ENCODE peak calls at places on chromosome 6, in seven cellular contexts. S, U, T, X, F, B and H are unnamed samples.

GRCh38 chr6:154605207-154605877 is 94.9 kb upstream of the CNKSR3 start:
- DNase-seq in S (no peak), U (no peak), T (no peak), X (no peak), F (no peak), B (no peak), H (no peak)

GRCh38 chr6:148502083-148502772 is 159.6 kb downstream of the SASH1 start:
- DNase-seq in S (no peak), U (peak; percentile 46), T (no peak), X (no peak), F (peak; percentile 59), B (no peak), H (no peak)

GRCh38 chr6:72554761-72555221 is 67.1 kb upstream of the KCNQ5 start:
- DNase-seq in S (no peak), U (no peak), T (no peak), X (no peak), F (no peak), B (no peak), H (no peak)

GRCh38 chr6:55456016-55456415 is 123.0 kb downstream of the HMGCLL1 start:
- DNase-seq in S (no peak), U (no peak), T (no peak), X (no peak), F (no peak), B (no peak), H (no peak)

GRCh38 chr6:140025171-140025570 is 650.7 kb upstream of the CITED2 start:
- DNase-seq in S (no peak), U (no peak), T (no peak), X (no peak), F (no peak), B (no peak), H (no peak)

GRCh38 chr6:90263653-90264052 is 33.0 kb downstream of the BACH2 start:
- DNase-seq in S (no peak), U (no peak), T (no peak), X (no peak), F (no peak), B (no peak), H (peak; percentile 28)

GRCh38 chr6:168791916-168792315 is 350.9 kb downstream of the SMOC2 start:
- DNase-seq in S (no peak), U (no peak), T (no peak), X (no peak), F (no peak), B (no peak), H (no peak)

GRCh38 chr6:124076336-124077048 is 272.8 kb downstream of the NKAIN2 start:
- DNase-seq in S (no peak), U (no peak), T (no peak), X (no peak), F (no peak), B (no peak), H (no peak)

GRCh38 chr6:63306446-63306845 is 13.3 kb downstream of the LGSN start:
- DNase-seq in S (no peak), U (no peak), T (no peak), X (no peak), F (no peak), B (no peak), H (no peak)

GRCh38 chr6:46421939-46422338 is 69.3 kb downstream of the RCAN2 start:
- DNase-seq in S (no peak), U (no peak), T (no peak), X (no peak), F (no peak), B (peak; percentile 46), H (no peak)

GRCh38 chr6:38973178-38974057 is 75.2 kb upstream of the GLP1R start:
- DNase-seq in S (no peak), U (no peak), T (peak; percentile 51), X (no peak), F (no peak), B (peak; percentile 77), H (peak; percentile 18)

GRCh38 chr6:55293116-55293515 is 34.2 kb upstream of the GFRAL start:
- DNase-seq in S (no peak), U (no peak), T (no peak), X (no peak), F (no peak), B (peak; percentile 67), H (no peak)

GRCh38 chr6:1580109-1580508 is 29.6 kb upstream of the FOXC1 start:
- DNase-seq in S (no peak), U (no peak), T (no peak), X (no peak), F (no peak), B (no peak), H (no peak)

GRCh38 chr6:37600287-37600916 is 97.3 kb downstream of the MDGA1 start:
- DNase-seq in S (no peak), U (no peak), T (no peak), X (no peak), F (no peak), B (peak; percentile 20), H (no peak)

GRCh38 chr6:96157018-96157565 is 141.3 kb downstream of the FUT9 start:
- DNase-seq in S (no peak), U (no peak), T (no peak), X (no peak), F (no peak), B (no peak), H (no peak)

GRCh38 chr6:26478985-26479278 is 21.2 kb upstream of the BTN1A1 start:
- DNase-seq in S (no peak), U (no peak), T (no peak), X (no peak), F (no peak), B (no peak), H (no peak)

GRCh38 chr6:161257778-161258457 is 15.9 kb downstream of the AGPAT4 start:
- DNase-seq in S (no peak), U (no peak), T (no peak), X (no peak), F (no peak), B (no peak), H (peak; percentile 87)

GRCh38 chr6:47922391-47922790 is 140.6 kb downstream of the OPN5 start:
- DNase-seq in S (no peak), U (no peak), T (no peak), X (no peak), F (no peak), B (peak; percentile 60), H (no peak)

GRCh38 chr6:37536462-37537225 is 37.0 kb upstream of the CCDC167 start:
- DNase-seq in S (no peak), U (no peak), T (no peak), X (no peak), F (no peak), B (peak; percentile 64), H (no peak)

GRCh38 chr6:56686429-56686828 is 43.7 kb upstream of the DST start:
- DNase-seq in S (no peak), U (no peak), T (no peak), X (no peak), F (no peak), B (no peak), H (no peak)

GRCh38 chr6:34531580-34532201 is 24.4 kb downstream of the SPDEF start:
- DNase-seq in S (peak; percentile 52), U (peak; percentile 75), T (no peak), X (peak; percentile 85), F (peak; percentile 76), B (peak; percentile 93), H (no peak)

GRCh38 chr6:151805286-151805840 is 2.1 kb upstream of the ESR1 start:
- DNase-seq in S (no peak), U (peak; percentile 49), T (no peak), X (no peak), F (no peak), B (peak; percentile 6), H (no peak)

GRCh38 chr6:6931047-6932025 is 176.4 kb upstream of the RREB1 start:
- DNase-seq in S (no peak), U (no peak), T (no peak), X (no peak), F (no peak), B (no peak), H (no peak)
- H3K4me3 ChIP-seq in S (no peak overlapping the region), U (no peak overlapping the region), T (no peak overlapping the region), X (no peak overlapping the region), F (no peak overlapping the region), B (no peak overlapping the region), H (no peak overlapping the region)

GRCh38 chr6:130366011-130366963 is at the start of gene TMEM200A:
- DNase-seq in S (no peak), U (peak; percentile 71), T (no peak), X (peak; percentile 26), F (no peak), B (peak; percentile 76), H (no peak)
- TF ChIP-seq CTCF in S (no peak), U (peak; percentile 14), T (no peak), X (no peak), F (no peak), B (peak; percentile 25), H (peak; percentile 40)

DNA sequence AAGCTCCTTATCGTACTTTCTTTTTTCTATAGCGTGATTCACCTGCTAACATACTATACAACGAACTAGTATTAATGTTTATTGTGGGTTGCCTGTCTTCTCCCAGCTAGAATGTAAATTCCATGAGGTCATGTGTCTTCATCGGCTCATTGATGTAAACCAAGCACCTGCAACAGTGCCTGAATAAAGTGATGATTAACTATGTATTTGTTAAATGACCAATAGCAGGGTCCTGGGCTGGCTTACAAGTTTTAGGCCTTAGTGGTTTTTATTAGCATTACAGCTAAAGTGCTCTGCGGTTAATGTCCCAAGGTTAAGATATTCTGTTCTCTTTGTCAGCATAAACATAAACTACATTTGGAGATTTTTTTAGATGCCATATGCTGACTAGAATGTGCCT is 15.1 kb downstream of the PRL start:
- DNase-seq in S (no peak), U (no peak), T (no peak), X (no peak), F (no peak), B (no peak), H (no peak)
- H3K36me3 ChIP-seq in S (no peaks in the 10 kb centered on the region), U (no peaks in the 10 kb centered on the region), T (no peaks in the 10 kb centered on the region), X (no peaks in the 10 kb centered on the region), F (no peaks in the 10 kb centered on the region), B (no peaks in the 10 kb centered on the region), H (no peaks in the 10 kb centered on the region)

GRCh38 chr6:127483399-127484055 is 24.3 kb upstream of the KIAA0408 start:
- DNase-seq in S (no peak), U (no peak), T (no peak), X (no peak), F (no peak), B (peak; percentile 95), H (no peak)
- H3K4me3 ChIP-seq in S (no peak overlapping the region), U (no peak overlapping the region), T (no peak overlapping the region), X (no peak overlapping the region), F (no peak overlapping the region), B (peak overlapping the region; percentile 23), H (no peak overlapping the region)

DNA sequence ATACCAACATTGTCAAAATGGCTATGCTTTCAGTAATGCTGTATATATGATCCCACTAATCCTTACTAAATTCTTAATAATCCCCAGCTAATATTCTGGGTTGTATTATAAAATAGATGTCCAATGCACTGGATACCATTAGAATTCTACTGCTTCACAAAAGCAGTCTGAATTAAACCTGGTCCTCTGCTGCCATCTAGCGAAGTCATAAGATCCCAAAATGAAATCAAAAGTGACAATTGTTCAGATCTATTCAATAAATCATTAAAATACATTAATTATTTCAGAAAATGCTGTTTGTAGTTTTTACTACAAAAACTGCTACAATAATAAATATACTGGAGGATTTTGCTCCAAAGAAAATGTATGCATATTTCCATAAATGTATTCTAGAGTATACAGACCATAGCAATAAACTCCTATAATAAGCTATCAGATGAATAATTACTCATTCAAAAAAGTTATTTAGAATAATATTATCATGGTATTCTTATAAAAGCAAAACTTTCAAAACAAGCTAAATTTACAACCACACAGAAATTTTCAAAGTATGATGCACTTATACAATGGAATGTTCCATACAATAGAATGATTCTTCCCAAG is 92.6 kb downstream of the RNGTT start:
- DNase-seq in S (no peak), U (peak; percentile 33), T (peak; percentile 28), X (no peak), F (no peak), B (peak; percentile 70), H (no peak)
- TF ChIP-seq CTCF in S (peak; percentile 55), U (peak; percentile 57), T (no peak), X (peak; percentile 65), F (peak; percentile 61), B (peak; percentile 69), H (peak; percentile 41)

GRCh38 chr6:7175463-7175862 is 67.7 kb downstream of the RREB1 start:
- DNase-seq in S (no peak), U (no peak), T (no peak), X (no peak), F (no peak), B (peak; percentile 50), H (no peak)
- H3K36me3 ChIP-seq in S (peaks cover 3% of the 10 kb centered on the region), U (no peaks in the 10 kb centered on the region), T (no peaks in the 10 kb centered on the region), X (peaks cover 5% of the 10 kb centered on the region), F (no peaks in the 10 kb centered on the region), B (no peaks in the 10 kb centered on the region), H (peaks cover 3% of the 10 kb centered on the region)